ENCODE peak calls at places on chromosomes 13 and 19, in eight cellular contexts. E, B, R, H, T, G, J and O are unnamed samples.
A peak's percentile ranks its signal among the peaks of the same experiment; 100 is the strongest.

GRCh38 chr19:30754162-30754561 is 382.0 kb downstream of the ZNF536 start:
- DNase-seq in R (no peak), B (no peak), H (no peak), T (no peak), E (no peak), G (no peak), J (no peak), O (no peak)

GRCh38 chr13:93700115-93700514 is 473.5 kb downstream of the GPC6 start:
- DNase-seq in T (no peak), R (no peak), J (no peak), H (no peak), B (no peak), G (no peak), E (no peak), O (no peak)

GRCh38 chr13:93736111-93736510 is 509.5 kb downstream of the GPC6 start:
- DNase-seq in E (peak; percentile 39), H (no peak), B (no peak), J (no peak), R (no peak), G (no peak), T (no peak), O (no peak)

GRCh38 chr13:83780201-83780600 is 102.1 kb downstream of the SLITRK1 start:
- DNase-seq in T (no peak), R (peak; percentile 56), B (no peak), J (no peak), G (peak; percentile 22), E (peak; percentile 58), H (no peak), O (no peak)

GRCh38 chr13:106083620-106084350 is 451.7 kb downstream of the EFNB2 start:
- DNase-seq in H (no peak), G (peak; percentile 54), R (peak; percentile 47), J (no peak), T (no peak), E (peak; percentile 59), B (no peak), O (no peak)

GRCh38 chr13:41917641-41918040 is 43.3 kb downstream of the VWA8 start:
- DNase-seq in R (no peak), B (no peak), G (no peak), H (no peak), E (peak; percentile 60), T (no peak), J (no peak), O (no peak)

GRCh38 chr13:49298903-49299605 is 51.3 kb downstream of the CDADC1 start:
- DNase-seq in G (no peak), J (no peak), E (no peak), B (no peak), R (no peak), H (no peak), T (no peak), O (no peak)

GRCh38 chr19:40466219-40467006 is at the start of gene SPTBN4:
- DNase-seq in T (no peak), R (peak; percentile 33), E (no peak), B (peak; percentile 48), H (no peak), G (no peak), J (no peak), O (no peak)

GRCh38 chr13:48493851-48494250 is 39.0 kb downstream of the RCBTB2 start:
- DNase-seq in H (no peak), R (no peak), T (no peak), B (no peak), E (peak; percentile 56), J (no peak), G (no peak), O (no peak)

GRCh38 chr19:1106841-1107654 is 3.3 kb downstream of the GPX4 start:
- DNase-seq in T (no peak), E (peak; percentile 79), R (no peak), J (no peak), G (no peak), B (no peak), H (no peak), O (no peak)

GRCh38 chr13:47066261-47066660 is 169.4 kb upstream of the HTR2A start:
- DNase-seq in H (no peak), G (no peak), E (peak; percentile 38), B (no peak), T (no peak), J (no peak), R (no peak), O (no peak)

GRCh38 chr19:1082165-1082927 is 12.8 kb downstream of the POLR2E start:
- DNase-seq in E (peak; percentile 52), T (peak; percentile 86), H (peak; percentile 93), B (no peak), G (peak; percentile 99), J (no peak), R (peak; percentile 100), O (peak; percentile 67)

GRCh38 chr13:40478775-40479174 is 187.7 kb downstream of the FOXO1 start:
- DNase-seq in R (no peak), H (no peak), B (no peak), T (no peak), G (no peak), E (no peak), J (no peak), O (no peak)

GRCh38 chr13:27403727-27404385 is 20.6 kb upstream of the GTF3A start:
- DNase-seq in T (peak; percentile 77), G (no peak), R (no peak), J (no peak), H (no peak), E (no peak), B (no peak), O (no peak)

GRCh38 chr13:74554581-74555290 is 420.5 kb upstream of the KLF12 start:
- DNase-seq in R (no peak), T (no peak), E (no peak), H (no peak), G (no peak), J (no peak), B (no peak), O (peak; percentile 48)

GRCh38 chr19:34505321-34506025 is 23.9 kb downstream of the WTIP start:
- DNase-seq in J (peak; percentile 62), H (no peak), E (no peak), B (no peak), G (no peak), T (no peak), R (no peak), O (no peak)

GRCh38 chr13:99425485-99426341 is 75.6 kb upstream of the TM9SF2 start:
- DNase-seq in B (no peak), H (no peak), G (no peak), E (no peak), T (no peak), R (peak; percentile 24), J (no peak), O (no peak)

GRCh38 chr19:42116308-42117075 is 15.8 kb downstream of the POU2F2 start:
- DNase-seq in G (no peak), H (no peak), J (no peak), T (no peak), R (no peak), E (no peak), B (no peak), O (no peak)
- TF ChIP-seq CTCF in G (peak; percentile 14), H (peak; percentile 14), J (no peak), T (no peak), R (peak; percentile 43), E (peak; percentile 25), B (no peak), O (peak; percentile 21)

GRCh38 chr13:23570931-23571330 is 719 bp downstream of the TNFRSF19 start:
- DNase-seq in R (no peak), E (no peak), T (no peak), B (no peak), J (no peak), H (no peak), G (no peak), O (no peak)
- TF ChIP-seq CTCF in R (no peak), E (peak; percentile 11), T (no peak), B (no peak), J (no peak), H (peak; percentile 8), G (no peak), O (no peak)

DNA sequence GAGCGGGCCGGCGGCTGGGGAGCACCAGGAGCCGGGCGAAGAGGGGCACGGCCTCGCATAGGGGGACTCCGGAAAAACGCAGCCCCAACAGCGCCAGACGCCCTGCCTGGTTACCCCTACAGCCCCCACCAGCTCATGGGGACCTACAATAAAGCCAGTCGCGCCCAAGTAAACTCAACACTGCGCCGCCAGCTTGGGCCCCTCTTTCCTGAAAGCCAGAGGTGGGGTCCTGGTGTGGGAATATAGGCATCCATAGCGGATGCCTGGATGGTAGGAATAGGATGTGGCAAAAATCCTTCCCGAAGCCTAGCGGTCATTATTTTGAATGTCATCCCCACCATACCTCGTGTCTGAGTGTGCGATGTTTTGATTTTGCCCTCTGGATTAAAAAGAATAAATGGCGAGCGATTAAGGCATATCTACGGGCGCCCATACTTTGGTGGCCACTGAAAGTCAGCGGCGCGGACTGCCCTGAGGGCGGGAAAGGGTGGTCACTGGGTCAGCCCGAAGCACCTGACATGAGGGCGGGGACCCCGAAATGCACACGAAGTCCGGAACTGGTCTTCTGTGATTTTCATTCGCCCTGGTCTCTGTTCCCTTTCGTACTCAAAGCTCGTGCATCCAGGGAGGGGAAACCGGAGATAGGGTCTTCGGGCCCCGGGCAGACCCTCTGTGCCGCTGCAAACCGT is at the start of the genes NHLRC3 and PROSER1:
- DNase-seq in H (peak; percentile 53), E (peak; percentile 97), J (peak; percentile 97), T (peak; percentile 92), R (peak; percentile 89), G (peak; percentile 88), B (peak; percentile 93), O (peak; percentile 87)
- TF ChIP-seq CTCF in H (no peak), E (no peak), J (no peak), T (no peak), R (no peak), G (no peak), B (no peak), O (peak; percentile 27)

GRCh38 chr13:97191143-97191542 is 31.0 kb upstream of the MBNL2 start:
- DNase-seq in H (no peak), T (no peak), R (no peak), J (no peak), G (no peak), E (no peak), B (no peak), O (no peak)
- TF ChIP-seq CTCF in H (no peak), T (no peak), R (no peak), J (no peak), G (no peak), E (no peak), B (no peak), O (no peak)

GRCh38 chr19:50796128-50796633 is 6.0 kb downstream of the ACP4 start:
- DNase-seq in B (no peak), T (no peak), G (no peak), J (no peak), H (no peak), E (no peak), R (no peak), O (no peak)
- TF ChIP-seq CTCF in B (no peak), T (no peak), G (no peak), J (no peak), H (no peak), E (no peak), R (peak; percentile 31), O (no peak)

DNA sequence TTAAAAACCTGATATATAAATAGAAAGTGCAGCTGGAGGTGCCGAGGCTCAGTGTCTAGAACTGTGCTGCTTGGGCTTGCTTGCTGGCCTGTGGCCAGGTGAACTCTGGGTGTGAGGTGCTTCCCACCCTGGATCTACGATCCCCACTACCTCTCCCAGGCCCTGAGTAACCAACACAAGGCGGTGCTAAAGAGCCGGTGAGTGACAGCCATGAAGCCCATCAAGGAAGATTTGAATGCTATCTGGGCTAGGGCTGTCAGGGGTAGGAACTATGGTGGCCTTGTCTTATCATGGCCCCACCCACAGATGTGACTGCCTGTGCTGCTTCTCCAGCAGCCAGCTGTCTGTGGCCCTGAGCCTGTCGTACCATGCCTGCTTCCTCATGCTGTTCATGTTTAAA is 25.6 kb upstream of the ZNF91 start:
- DNase-seq in T (no peak), R (no peak), J (no peak), G (peak; percentile 27), E (no peak), B (no peak), H (no peak), O (peak; percentile 31)
- TF ChIP-seq CTCF in T (no peak), R (peak; percentile 29), J (no peak), G (no peak), E (no peak), B (no peak), H (no peak), O (no peak)